ENCODE peak calls at places on chromosomes 3 and 15, in four cellular contexts. U is astrocyte of the hippocampus; B is stimulated activated CD8-positive, alpha-beta memory T cell treated with anti-CD3 and anti-CD28 coated beads, Interleukin-7, amount 100 ng/mL, for 1 hour; S is NCI-H1092. V is an unnamed sample.

GRCh38 chr3:176767385-176767784 is 429.9 kb downstream of the TBL1XR1 start:
- DNase-seq in U (peak), B (no peak), S (no peak), V (no peak)

GRCh38 chr15:75346796-75347221 is at the start of gene NEIL1:
- DNase-seq in U (peak), B (no peak), S (no peak), V (no peak)

GRCh38 chr3:130946876-130947275 is 53.0 kb downstream of the ATP2C1 start:
- DNase-seq in U (no peak), B (no peak), S (no peak), V (no peak)

GRCh38 chr15:48367483-48367882 is 36.3 kb downstream of the DUT start:
- DNase-seq in U (no peak), B (no peak), S (no peak), V (no peak)

GRCh38 chr3:23461069-23461468 is 257.9 kb downstream of the UBE2E2 start:
- DNase-seq in U (no peak), B (no peak), S (no peak), V (no peak)

GRCh38 chr3:38438421-38438820 is 15.3 kb upstream of the ACVR2B start:
- DNase-seq in U (peak), B (no peak), S (no peak), V (no peak)

GRCh38 chr15:45307230-45307924 is 55.3 kb downstream of the SLC28A2 start:
- DNase-seq in U (peak), B (no peak), S (no peak), V (no peak)

GRCh38 chr15:31758126-31758525 is 272.2 kb upstream of the CHRNA7 start:
- DNase-seq in U (peak), B (no peak), S (peak), V (no peak)

GRCh38 chr15:68783226-68784054 is 37.3 kb downstream of the ANP32A start:
- DNase-seq in U (peak), B (peak), S (no peak), V (peak)

GRCh38 chr3:147943265-147943945 is 534.2 kb downstream of the ZIC1 start:
- DNase-seq in U (peak), B (no peak), S (no peak), V (no peak)

GRCh38 chr15:89822951-89823701 is 8.5 kb upstream of the ANPEP start:
- DNase-seq in U (peak), B (no peak), S (no peak), V (no peak)

GRCh38 chr15:29939404-29939803 is 117.1 kb upstream of the TJP1 start:
- DNase-seq in U (peak), B (no peak), S (no peak), V (no peak)

GRCh38 chr15:68638953-68639500 is 60.2 kb downstream of the CORO2B start:
- DNase-seq in U (peak), B (no peak), S (no peak), V (no peak)

GRCh38 chr3:141851411-141851810 is 25.0 kb upstream of the ATP1B3 start:
- DNase-seq in U (peak), B (no peak), S (no peak), V (no peak)

GRCh38 chr3:150599611-150600297 is 3.4 kb upstream of the SELENOT start:
- DNase-seq in U (peak), B (no peak), S (no peak), V (no peak)

GRCh38 chr3:60431599-60431958 is 819.7 kb downstream of the FHIT start:
- DNase-seq in U (peak), B (no peak), S (no peak), V (no peak)

GRCh38 chr15:37837276-37837675 is 97.2 kb upstream of the TMCO5A start:
- DNase-seq in U (peak), B (no peak), S (no peak), V (no peak)

GRCh38 chr3:62604301-62604700 is 231.0 kb upstream of the FEZF2 start:
- DNase-seq in U (peak), B (no peak), S (no peak), V (no peak)

GRCh38 chr3:71724584-71725278 is 471 bp downstream of the EIF4E3 start:
- DNase-seq in U (peak), B (no peak), S (no peak), V (no peak)

GRCh38 chr3:13574798-13575451 is 26.0 kb downstream of the FBLN2 start:
- DNase-seq in U (peak), B (no peak), S (no peak), V (no peak)

GRCh38 chr15:66852064-66852905 is 150.2 kb downstream of the SMAD6 start:
- DNase-seq in U (no peak), B (no peak), S (no peak), V (no peak)

GRCh38 chr15:38842991-38843610 is 278.5 kb upstream of the RASGRP1 start:
- DNase-seq in U (peak), B (no peak), S (no peak), V (no peak)

GRCh38 chr15:69224383-69224782 is 63.9 kb downstream of the GLCE start:
- DNase-seq in U (no peak), B (no peak), S (no peak), V (no peak)

GRCh38 chr15:79635897-79636596 is 203.9 kb downstream of the MINAR1 start:
- DNase-seq in U (peak), B (no peak), S (no peak), V (no peak)

GRCh38 chr15:62584301-62585235 is 419.5 kb upstream of the C2CD4B start:
- DNase-seq in U (no peak), B (no peak), S (no peak), V (no peak)

GRCh38 chr3:142735462-142735861 is 11.6 kb downstream of the TRPC1 start:
- DNase-seq in U (no peak), B (no peak), S (no peak), V (no peak)

GRCh38 chr3:185424435-185424834 is 61.5 kb downstream of the MAP3K13 start:
- DNase-seq in U (no peak), B (no peak), S (no peak), V (no peak)

GRCh38 chr3:72896996-72897757 is 9.3 kb downstream of the GXYLT2 start:
- DNase-seq in U (no peak), B (no peak), S (no peak), V (no peak)

GRCh38 chr3:117019082-117019713 is 309.6 kb downstream of the TUSC7 start:
- DNase-seq in U (peak), B (no peak), S (peak), V (no peak)

GRCh38 chr3:47804571-47804970 is 1.6 kb downstream of the DHX30 start:
- DNase-seq in U (no peak), B (no peak), S (no peak), V (no peak)

GRCh38 chr3:55486857-55487375 is at the start of gene WNT5A:
- DNase-seq in U (peak), B (no peak), S (no peak), V (no peak)

GRCh38 chr3:42169579-42169978 is 78.4 kb downstream of the TRAK1 start:
- DNase-seq in U (no peak), B (no peak), S (no peak), V (no peak)

GRCh38 chr3:181629029-181629428 is 82.7 kb upstream of the SOX2 start:
- DNase-seq in U (no peak), B (no peak), S (no peak), V (no peak)

GRCh38 chr3:124676236-124676635 is 54.0 kb upstream of the UMPS start:
- DNase-seq in U (no peak), B (no peak), S (no peak), V (no peak)

V was measured in activated T-helper 1 cell treated with anti-CD3 and anti-CD28 coated beads, Interleukin-2, amount 50 U/mL, for 16 hours.